ENCODE peak calls at places on chromosome 21, in eight cellular contexts. A is stimulated activated CD8-positive, alpha-beta memory T cell treated with anti-CD3 and anti-CD28 coated beads, Interleukin-15, amount 100 ng/mL, for 24 hours; Y is stimulated activated CD4-positive, alpha-beta T cell treated with anti-CD3 and anti-CD28 coated beads, Interleukin-1b, Interleukin-23, amount 100 ng/mL, for 4 hours; R is ovary; P is A549; W is hepatocyte; O is activated CD4-positive, alpha-beta T cell treated with anti-CD3 and anti-CD28 coated beads for 48 hours; X is glutamatergic neuron. E is an unnamed sample.

GRCh38 chr21:38261851-38262250 is 5.1 kb downstream of the KCNJ15 start:
- DNase-seq in A (no peak), P (no peak), O (no peak), X (no peak), W (no peak), R (no peak), Y (no peak), E (no peak)

GRCh38 chr21:38769253-38769780 is 36.4 kb upstream of the ETS2 start:
- DNase-seq in A (no peak), R (no peak), Y (no peak), O (peak), X (no peak), W (peak), P (no peak), E (no peak)

GRCh38 chr21:45364464-45365185 is 40.3 kb upstream of the COL18A1 start:
- DNase-seq in X (no peak), W (no peak), P (peak), O (no peak), A (no peak), R (peak), Y (no peak), E (no peak)

GRCh38 chr21:39153373-39153772 is 29.9 kb downstream of the PSMG1 start:
- DNase-seq in Y (no peak), R (no peak), O (no peak), A (no peak), X (no peak), W (no peak), P (no peak), E (no peak)

GRCh38 chr21:35430260-35430659 is 381.2 kb upstream of the RUNX1 start:
- DNase-seq in O (no peak), W (no peak), P (no peak), X (no peak), Y (no peak), R (no peak), A (no peak), E (no peak)

GRCh38 chr21:36551731-36552457 is 72.0 kb upstream of the CLDN14 start:
- DNase-seq in X (no peak), A (no peak), P (no peak), O (no peak), R (no peak), W (peak), Y (no peak), E (no peak)

GRCh38 chr21:39388811-39389155 is 39.9 kb upstream of the HMGN1 start:
- DNase-seq in X (no peak), A (no peak), W (no peak), Y (no peak), O (no peak), P (no peak), R (no peak), E (no peak)

GRCh38 chr21:34592120-34592561 is 22.8 kb downstream of the RCAN1 start:
- DNase-seq in X (no peak), O (no peak), Y (no peak), A (no peak), W (peak), P (no peak), R (no peak), E (no peak)

GRCh38 chr21:41965447-41966340 is 11.9 kb upstream of the C2CD2 start:
- DNase-seq in X (no peak), W (no peak), A (no peak), O (no peak), P (no peak), R (peak), Y (no peak), E (no peak)

GRCh38 chr21:17818158-17819113 is 720 bp downstream of the C21orf91 start:
- DNase-seq in A (peak), P (peak), X (peak), Y (peak), R (no peak), O (peak), W (peak), E (no peak)

GRCh38 chr21:42578761-42579415 is 65.2 kb downstream of the SLC37A1 start:
- DNase-seq in A (no peak), W (no peak), X (peak), P (no peak), O (no peak), Y (no peak), R (peak), E (no peak)

GRCh38 chr21:33035147-33035546 is 9.4 kb downstream of the OLIG2 start:
- DNase-seq in A (no peak), P (no peak), Y (no peak), X (no peak), O (no peak), R (no peak), W (no peak), E (no peak)

GRCh38 chr21:46161800-46162592 is 6.6 kb upstream of the FTCD start:
- DNase-seq in O (no peak), A (no peak), X (no peak), Y (no peak), P (no peak), R (peak), W (peak), E (no peak)

GRCh38 chr21:28138272-28138671 is 854.4 kb downstream of the LTN1 start:
- DNase-seq in A (no peak), R (no peak), O (no peak), X (no peak), P (no peak), Y (no peak), W (no peak), E (no peak)

GRCh38 chr21:43290529-43291346 is 121.9 kb downstream of the CRYAA start:
- DNase-seq in O (no peak), P (no peak), A (no peak), W (no peak), R (no peak), X (no peak), Y (no peak), E (no peak)

GRCh38 chr21:30718239-30718909 is at the start of gene KRTAP21-3:
- DNase-seq in O (peak), X (no peak), W (peak), A (no peak), P (no peak), R (no peak), Y (no peak), E (no peak)

GRCh38 chr21:34886554-34887385 is 162.3 kb downstream of the RUNX1 start:
- DNase-seq in Y (no peak), X (peak), R (peak), W (peak), P (no peak), O (peak), A (no peak), E (no peak)

GRCh38 chr21:45622416-45623097 is 21.0 kb upstream of the PCBP3 start:
- DNase-seq in R (no peak), Y (no peak), P (no peak), W (no peak), X (no peak), A (no peak), O (no peak), E (no peak)

GRCh38 chr21:33901421-33902288 is 13.9 kb downstream of the ATP5PO start:
- DNase-seq in O (peak), Y (no peak), R (no peak), W (peak), X (peak), P (no peak), A (no peak), E (no peak)

GRCh38 chr21:36918291-36918690 is 48.2 kb downstream of the HLCS start:
- DNase-seq in X (peak), R (no peak), O (no peak), W (no peak), P (no peak), A (no peak), Y (no peak), E (no peak)

GRCh38 chr21:26280715-26281310 is 110.2 kb upstream of the APP start:
- DNase-seq in P (no peak), R (no peak), W (no peak), O (no peak), Y (no peak), A (no peak), X (peak), E (no peak)

GRCh38 chr21:20220586-20220985 is 777.6 kb upstream of the NCAM2 start:
- DNase-seq in P (no peak), X (no peak), O (no peak), R (no peak), W (no peak), A (no peak), Y (no peak), E (no peak)

GRCh38 chr21:37338671-37339526 is 27.7 kb upstream of the DYRK1A start:
- DNase-seq in P (peak), O (no peak), X (no peak), W (peak), R (peak), Y (no peak), A (no peak), E (no peak)

GRCh38 chr21:33640697-33641338 is 723 bp downstream of the CRYZL1 start:
- DNase-seq in X (peak), P (no peak), Y (no peak), A (no peak), W (peak), O (peak), R (no peak), E (no peak)

GRCh38 chr21:42057861-42058437 is 13.2 kb upstream of the UMODL1 start:
- DNase-seq in W (no peak), Y (no peak), O (no peak), P (no peak), X (no peak), R (no peak), A (no peak), E (no peak)

GRCh38 chr21:16248705-16249104 is 518.9 kb downstream of the USP25 start:
- DNase-seq in P (no peak), Y (no peak), A (no peak), R (no peak), X (no peak), W (no peak), O (no peak), E (no peak)

GRCh38 chr21:46429754-46430681 is 28.7 kb upstream of the DIP2A start:
- DNase-seq in W (no peak), X (no peak), R (no peak), A (no peak), O (no peak), P (no peak), Y (no peak), E (no peak)

GRCh38 chr21:28601708-28602107 is 391.0 kb downstream of the LTN1 start:
- DNase-seq in Y (no peak), A (no peak), R (no peak), O (no peak), W (no peak), X (no peak), P (no peak), E (no peak)

E was measured in D721Med.